ENCODE peak calls at places on chromosomes 2 and 18, in seven cellular contexts. M is mesendoderm, I is H1, H is neuronal stem cell, C is mesenchymal stem cell, F is IMR-90, T is trophoblast cell. N is an unnamed sample.

GRCh38 chr18:76688724-76689472 is 133.5 kb upstream of the ZNF236 start:
- DNase-seq in F (no peak), M (no peak), T (no peak), H (no peak), C (no peak), I (no peak), N (no peak)

GRCh38 chr2:15871239-15871783 is 69.0 kb upstream of the MYCN start:
- DNase-seq in C (no peak), I (no peak), M (no peak), H (no peak), F (no peak), T (no peak), N (no peak)

GRCh38 chr2:120180066-120180465 is 43.1 kb downstream of the TMEM185B start:
- DNase-seq in M (peak; percentile 73), C (no peak), T (no peak), I (no peak), H (no peak), F (no peak), N (no peak)

GRCh38 chr2:216339456-216340279 is 32.6 kb downstream of the MARCHF4 start:
- DNase-seq in T (peak; percentile 70), I (no peak), C (peak; percentile 57), H (peak; percentile 69), F (peak; percentile 81), M (peak; percentile 93), N (peak; percentile 86)

GRCh38 chr2:135785032-135785431 is 43.4 kb downstream of the UBXN4 start:
- DNase-seq in C (no peak), F (no peak), H (no peak), T (peak; percentile 52), M (no peak), I (no peak), N (no peak)

GRCh38 chr2:37080231-37080630 is 3.9 kb downstream of the HEATR5B start:
- DNase-seq in F (peak; percentile 10), H (no peak), I (no peak), M (no peak), C (peak; percentile 57), T (no peak), N (no peak)

GRCh38 chr2:120466704-120467054 is 120.7 kb downstream of the INHBB start:
- DNase-seq in M (no peak), F (no peak), I (no peak), T (no peak), H (no peak), C (no peak), N (no peak)

GRCh38 chr2:41222593-41222992 is 770.7 kb upstream of the SLC8A1 start:
- DNase-seq in T (no peak), H (no peak), M (peak; percentile 6), C (no peak), F (no peak), I (no peak), N (peak; percentile 37)

GRCh38 chr2:72971036-72971435 is 53.7 kb downstream of the EMX1 start:
- DNase-seq in T (no peak), F (no peak), C (no peak), H (no peak), M (peak; percentile 77), I (no peak), N (no peak)

GRCh38 chr2:72965016-72965415 is 47.7 kb downstream of the EMX1 start:
- DNase-seq in F (no peak), C (no peak), M (no peak), H (no peak), T (no peak), I (no peak), N (no peak)

GRCh38 chr2:72969706-72970105 is 52.4 kb downstream of the EMX1 start:
- DNase-seq in T (peak; percentile 82), I (no peak), M (peak; percentile 48), F (no peak), H (no peak), C (no peak), N (no peak)

GRCh38 chr2:72965770-72966430 is 48.6 kb downstream of the EMX1 start:
- DNase-seq in M (peak; percentile 81), I (no peak), H (no peak), F (no peak), C (no peak), T (peak; percentile 81), N (no peak)

DNA sequence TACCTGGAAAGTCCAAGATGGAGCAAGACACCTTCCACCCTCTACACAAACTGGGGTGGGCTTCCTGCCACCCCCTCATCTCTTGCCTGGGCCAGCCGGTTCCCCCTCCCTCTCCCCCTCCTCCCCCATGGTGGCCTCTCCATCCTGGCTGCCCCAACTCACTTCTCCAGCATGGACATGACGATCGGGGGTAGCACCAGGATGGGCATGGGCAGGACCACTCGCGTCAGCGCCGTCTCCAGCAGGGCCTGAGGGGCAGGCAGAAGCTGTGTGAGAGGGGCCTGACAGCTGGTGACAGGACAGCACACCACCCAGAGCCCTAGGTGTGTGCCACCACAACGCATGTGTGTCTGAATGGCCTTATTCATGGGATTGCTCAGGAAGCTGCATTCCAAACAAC is 51.0 kb downstream of the EMX1 start:
- DNase-seq in I (no peak), F (no peak), H (no peak), T (no peak), C (no peak), M (no peak), N (no peak)
- H3K27ac ChIP-seq in I (no peak overlapping the region), F (no peak overlapping the region), H (no peak overlapping the region), T (no peak overlapping the region), C (no peak overlapping the region), M (no peak overlapping the region), N (no peak overlapping the region)

DNA sequence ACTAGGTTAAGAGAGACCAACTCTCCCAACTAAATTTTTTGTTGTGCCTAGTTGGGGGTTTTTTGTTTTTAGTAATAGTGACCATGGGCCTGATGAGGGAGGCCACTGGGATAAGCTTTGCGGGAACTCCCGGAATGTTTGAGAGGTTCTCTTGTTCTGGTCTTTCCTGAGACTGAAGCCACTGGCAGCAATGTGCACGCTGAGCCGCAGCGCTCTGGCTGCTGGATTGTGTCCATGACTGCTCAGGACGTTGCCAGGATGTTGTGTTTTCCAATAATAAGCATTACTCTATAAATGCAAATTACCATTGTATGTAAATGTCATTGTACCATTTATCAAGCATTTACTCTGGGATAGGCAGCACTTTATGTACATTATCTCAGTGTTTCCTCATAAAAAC is 126.1 kb downstream of the GALNT1 start:
- DNase-seq in T (no peak), M (no peak), H (no peak), C (no peak), I (no peak), F (no peak), N (no peak)
- H3K9ac ChIP-seq in T (no peak overlapping the region), M (no peak overlapping the region), H (no peak overlapping the region), C (no peak overlapping the region), I (no peak overlapping the region), F (no peak overlapping the region), N (no peak overlapping the region)

GRCh38 chr2:101234169-101234938 is 18.3 kb upstream of the CNOT11 start:
- DNase-seq in T (no peak), M (no peak), I (no peak), F (no peak), H (no peak), C (no peak), N (no peak)

GRCh38 chr2:101232770-101233169 is 19.9 kb upstream of the CNOT11 start:
- DNase-seq in C (no peak), T (no peak), M (no peak), F (no peak), I (no peak), H (no peak), N (no peak)

GRCh38 chr2:101231253-101231652 is 21.4 kb upstream of the CNOT11 start:
- DNase-seq in C (no peak), M (no peak), I (no peak), H (no peak), F (no peak), T (peak; percentile 41), N (no peak)

GRCh38 chr2:101231937-101232336 is 20.7 kb upstream of the CNOT11 start:
- DNase-seq in C (no peak), H (no peak), I (no peak), M (no peak), F (no peak), T (no peak), N (no peak)

GRCh38 chr2:101230541-101230993 is 22.1 kb upstream of the CNOT11 start:
- DNase-seq in C (peak; percentile 20), M (no peak), I (no peak), H (no peak), F (peak; percentile 58), T (peak; percentile 80), N (no peak)
- H3K4ac ChIP-seq in C (no peak overlapping the region), M (no peak overlapping the region), I (no peak overlapping the region), H (no peak overlapping the region), F (no peak overlapping the region), T (no peak overlapping the region), N (no peak overlapping the region)

GRCh38 chr2:164014068-164014577 is 278.3 kb upstream of the FIGN start:
- DNase-seq in F (no peak), C (no peak), M (no peak), H (no peak), T (no peak), I (no peak), N (no peak)
- H3K27ac ChIP-seq in F (no peak overlapping the region), C (peak overlapping the region; percentile 96), M (no peak overlapping the region), H (peak overlapping the region; percentile 75), T (no peak overlapping the region), I (no peak overlapping the region), N (no peak overlapping the region)

DNA sequence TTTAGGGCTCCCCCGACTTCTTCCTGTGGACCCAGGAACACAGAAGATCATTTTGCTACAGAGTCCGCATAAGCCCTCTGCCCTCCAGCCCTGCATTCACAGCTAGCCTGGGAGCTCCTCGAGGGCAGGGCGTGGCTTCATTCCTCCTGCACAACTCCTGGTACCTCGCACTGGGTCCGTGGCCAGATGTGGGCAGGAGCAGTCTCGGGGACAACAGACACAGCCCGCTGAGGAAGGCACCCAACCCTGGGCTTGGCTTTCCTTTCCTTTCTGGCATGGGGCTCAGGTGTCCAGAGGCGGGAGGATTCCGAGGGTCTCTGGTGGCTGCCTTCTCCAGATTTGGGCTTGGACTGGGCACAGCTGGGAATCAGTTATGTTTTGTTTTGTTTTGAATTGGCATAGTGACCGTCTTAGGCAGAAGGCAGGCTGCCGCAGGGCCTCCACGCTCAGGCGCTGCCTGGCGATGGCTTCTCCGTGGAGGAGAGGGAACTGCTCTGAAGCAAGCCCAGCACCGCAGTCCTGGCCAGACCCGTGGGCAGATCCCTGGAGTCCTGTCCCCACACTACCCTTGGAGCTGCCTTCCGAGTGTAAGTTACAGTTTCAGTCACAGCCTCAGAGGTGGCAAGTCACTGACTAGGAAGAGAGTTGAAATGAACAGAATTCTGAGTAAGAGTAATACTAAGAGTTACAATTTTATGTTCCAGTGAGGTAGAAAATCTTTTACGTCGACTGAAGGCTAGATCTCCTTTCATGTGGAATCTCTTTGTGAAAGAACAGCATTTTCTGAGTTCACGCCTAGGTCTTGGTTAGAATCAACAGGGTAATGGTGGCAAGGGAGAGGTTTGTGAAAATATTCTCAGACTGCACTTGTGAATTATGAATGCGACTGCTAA is 47.9 kb downstream of the LDLRAD4 start:
- DNase-seq in M (no peak), C (no peak), H (no peak), F (no peak), T (peak; percentile 80), I (no peak), N (no peak)
- H3K9ac ChIP-seq in M (no peak overlapping the region), C (peak overlapping the region; percentile 75), H (no peak overlapping the region), F (no peak overlapping the region), T (no peak overlapping the region), I (no peak overlapping the region), N (no peak overlapping the region)

N was measured in H9.